ENCODE peak calls at places on chromosomes 3 and 15, in seven cellular contexts. V, H, E, I, Y, N and W are unnamed samples. For H3K9me2, the result is how much of the 10 kb centered on the place peaks cover.

GRCh38 chr3:114718897-114719208 is 425.0 kb downstream of the TIGIT start:
- DNase-seq in V (no peak), Y (no peak), N (no peak), E (no peak), H (no peak), I (no peak), W (no peak)

GRCh38 chr3:130242850-130243569 is 102.5 kb upstream of the COL6A5 start:
- DNase-seq in H (no peak), Y (peak), N (no peak), E (no peak), V (peak), I (peak), W (peak)

GRCh38 chr3:123781571-123782275 is 102.4 kb downstream of the MYLK start:
- DNase-seq in N (no peak), I (no peak), Y (no peak), V (no peak), E (no peak), H (no peak), W (no peak)

GRCh38 chr3:73036694-73037368 is 24.6 kb upstream of the EBLN2 start:
- DNase-seq in N (no peak), Y (no peak), E (no peak), H (no peak), I (no peak), V (no peak), W (peak)

GRCh38 chr3:126550488-126551051 is 8.2 kb downstream of the C3orf22 start:
- DNase-seq in V (no peak), E (no peak), H (no peak), I (no peak), N (peak), Y (no peak), W (no peak)

GRCh38 chr3:23826382-23827061 is 20.8 kb downstream of the UBE2E1 start:
- DNase-seq in V (no peak), Y (no peak), N (no peak), E (no peak), I (no peak), H (peak), W (no peak)

GRCh38 chr15:68241088-68241935 is 11.8 kb upstream of the CLN6 start:
- DNase-seq in Y (no peak), H (peak), V (no peak), I (no peak), E (no peak), N (no peak), W (no peak)

GRCh38 chr3:8509961-8510360 is 8.3 kb downstream of the LMCD1 start:
- DNase-seq in H (no peak), I (no peak), E (peak), Y (no peak), N (no peak), V (no peak), W (peak)

GRCh38 chr15:40856736-40857135 is 12.9 kb downstream of the SPINT1 start:
- DNase-seq in V (no peak), N (no peak), H (no peak), E (no peak), I (no peak), Y (no peak), W (no peak)

GRCh38 chr3:105553851-105554250 is 187.1 kb downstream of the ALCAM start:
- DNase-seq in V (no peak), I (no peak), Y (no peak), E (no peak), H (no peak), N (no peak), W (peak)

GRCh38 chr15:68210821-68211655 is 5.9 kb upstream of the CALML4 start:
- DNase-seq in I (no peak), E (no peak), V (peak), Y (peak), N (peak), H (peak), W (peak)

GRCh38 chr3:105526349-105527111 is 159.8 kb downstream of the ALCAM start:
- DNase-seq in V (no peak), Y (no peak), I (no peak), E (no peak), N (no peak), H (no peak), W (peak)

GRCh38 chr15:49145651-49146609 is 9.5 kb downstream of the COPS2 start:
- DNase-seq in H (peak), I (peak), N (peak), E (peak), V (peak), Y (peak), W (peak)

GRCh38 chr3:177336841-177337430 is 139.7 kb upstream of the TBL1XR1 start:
- DNase-seq in N (no peak), H (no peak), Y (no peak), V (no peak), E (no peak), I (no peak), W (no peak)

GRCh38 chr3:65368866-65369265 is 669.9 kb downstream of the MAGI1 start:
- DNase-seq in E (no peak), V (no peak), H (no peak), N (no peak), I (no peak), Y (no peak), W (no peak)

GRCh38 chr3:187208159-187208558 is 10.9 kb downstream of the RTP1 start:
- DNase-seq in N (no peak), V (no peak), Y (peak), H (no peak), E (no peak), I (no peak), W (peak)

GRCh38 chr15:48954538-48954937 is 9.2 kb downstream of the SHC4 start:
- DNase-seq in N (no peak), V (no peak), Y (no peak), I (no peak), E (no peak), H (peak), W (peak)

GRCh38 chr3:154184582-154184981 is 63.4 kb downstream of the ARHGEF26 start:
- DNase-seq in N (no peak), V (no peak), Y (no peak), H (no peak), I (no peak), E (no peak), W (no peak)

GRCh38 chr3:94225176-94225742 is 162.4 kb downstream of the NSUN3 start:
- DNase-seq in Y (no peak), I (no peak), V (no peak), H (no peak), N (no peak), E (no peak), W (peak)

GRCh38 chr15:65189102-65189740 is 4.1 kb upstream of the CLPX start:
- DNase-seq in H (peak), N (peak), V (peak), I (peak), E (peak), Y (peak), W (peak)

GRCh38 chr3:64612916-64613526 is 74.8 kb downstream of the ADAMTS9 start:
- DNase-seq in N (peak), I (no peak), V (no peak), H (peak), Y (peak), E (no peak), W (no peak)

GRCh38 chr15:91783001-91783400 is 70.5 kb upstream of the SLCO3A1 start:
- DNase-seq in V (no peak), H (no peak), N (no peak), E (no peak), Y (no peak), I (no peak), W (no peak)
- TF ChIP-seq EZH2phosphoT487 in V (no peak), H (no peak), N (no peak), E (no peak), Y (no peak), I (no peak), W (no peak)

GRCh38 chr3:134376786-134377431 is 2.7 kb upstream of the AMOTL2 start:
- DNase-seq in E (no peak), H (no peak), Y (no peak), V (no peak), I (no peak), N (no peak), W (no peak)

GRCh38 chr3:134378818-134379217 is 4.6 kb upstream of the AMOTL2 start:
- DNase-seq in N (no peak), I (no peak), H (no peak), E (no peak), V (no peak), Y (no peak), W (peak)

GRCh38 chr3:134380249-134380648 is 6.0 kb upstream of the AMOTL2 start:
- DNase-seq in H (no peak), Y (no peak), I (no peak), N (no peak), E (no peak), V (peak), W (no peak)

GRCh38 chr3:134377896-134378295 is 3.6 kb upstream of the AMOTL2 start:
- DNase-seq in N (no peak), H (no peak), Y (no peak), V (no peak), E (no peak), I (no peak), W (no peak)

DNA sequence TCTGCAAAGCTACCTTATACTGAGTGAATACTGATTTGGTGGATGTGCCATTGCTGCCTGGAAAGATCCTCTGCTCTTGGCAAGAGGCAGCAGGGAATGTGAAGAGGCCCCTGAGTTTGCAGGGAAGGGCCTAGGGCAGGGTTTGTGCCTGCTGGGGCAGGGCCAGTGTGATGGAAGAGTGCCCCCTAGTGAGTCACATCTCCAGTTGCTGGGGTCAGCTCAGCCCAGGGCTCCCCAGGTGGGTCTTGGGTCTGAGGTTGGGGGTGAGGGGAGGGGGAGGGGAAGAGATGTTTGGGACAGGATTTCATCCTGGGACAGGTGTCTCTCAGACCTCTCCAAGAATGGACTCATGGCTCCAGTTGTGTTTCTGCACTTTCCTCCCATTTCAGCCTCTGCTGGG is 4.1 kb upstream of the AMOTL2 start:
- DNase-seq in Y (peak), V (peak), E (peak), N (peak), H (peak), I (no peak), W (peak)
- TF ChIP-seq CTCF in Y (peak), V (peak), E (peak), N (peak), H (peak), I (peak), W (peak)

GRCh38 chr3:43644443-43644842 is 22.6 kb upstream of the ANO10 start:
- DNase-seq in I (no peak), E (no peak), N (no peak), V (no peak), H (no peak), Y (no peak), W (peak)
- H3K9me2 ChIP-seq in I (under half), E (under half), N (under half), V (under half), H (under half), Y (under half), W (under half)

GRCh38 chr3:17372362-17372761 is 370.1 kb downstream of the TBC1D5 start:
- DNase-seq in N (no peak), I (no peak), Y (no peak), H (no peak), V (no peak), E (no peak), W (no peak)

GRCh38 chr3:17369973-17370372 is 372.5 kb downstream of the TBC1D5 start:
- DNase-seq in E (no peak), N (no peak), I (peak), Y (no peak), V (no peak), H (no peak), W (no peak)

GRCh38 chr3:17373304-17373703 is 369.1 kb downstream of the TBC1D5 start:
- DNase-seq in I (no peak), N (no peak), H (no peak), Y (no peak), E (no peak), V (no peak), W (no peak)

GRCh38 chr3:17372811-17373210 is 369.6 kb downstream of the TBC1D5 start:
- DNase-seq in E (no peak), Y (no peak), H (no peak), N (no peak), V (no peak), I (no peak), W (peak)
- TF ChIP-seq EZH2phosphoT487 in E (no peak), Y (no peak), H (no peak), N (no peak), V (no peak), I (no peak), W (no peak)

GRCh38 chr15:57364282-57365007 is 11.9 kb upstream of the CGNL1 start:
- DNase-seq in I (no peak), E (no peak), N (no peak), V (no peak), Y (no peak), H (peak), W (no peak)
- TF ChIP-seq CTCF in I (no peak), E (peak), N (peak), V (peak), Y (peak), H (peak), W (no peak)

DNA sequence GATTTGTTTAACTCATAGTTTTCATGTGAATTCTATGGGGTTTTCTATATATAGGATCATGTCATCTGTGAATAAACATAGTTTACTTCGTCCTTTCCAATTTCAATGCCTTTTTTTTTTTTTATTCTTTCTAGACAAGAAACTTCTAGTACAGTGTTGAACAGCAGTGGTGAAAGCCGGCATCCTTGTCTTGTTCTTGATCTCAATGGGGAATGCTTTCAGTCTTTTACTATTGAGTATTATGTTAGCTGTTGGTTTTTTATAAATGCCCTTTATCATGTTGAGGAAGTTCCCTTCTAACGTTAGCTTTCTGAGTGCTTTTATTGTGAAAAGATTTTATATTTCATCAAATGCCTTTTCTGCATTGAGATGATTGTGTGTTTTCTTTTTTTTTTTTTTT is 69.0 kb downstream of the SLMAP start:
- DNase-seq in E (no peak), I (no peak), H (no peak), Y (no peak), N (no peak), V (no peak), W (no peak)
- H3K9me2 ChIP-seq in E (under half), I (under half), H (under half), Y (under half), N (under half), V (under half), W (under half)

DNA sequence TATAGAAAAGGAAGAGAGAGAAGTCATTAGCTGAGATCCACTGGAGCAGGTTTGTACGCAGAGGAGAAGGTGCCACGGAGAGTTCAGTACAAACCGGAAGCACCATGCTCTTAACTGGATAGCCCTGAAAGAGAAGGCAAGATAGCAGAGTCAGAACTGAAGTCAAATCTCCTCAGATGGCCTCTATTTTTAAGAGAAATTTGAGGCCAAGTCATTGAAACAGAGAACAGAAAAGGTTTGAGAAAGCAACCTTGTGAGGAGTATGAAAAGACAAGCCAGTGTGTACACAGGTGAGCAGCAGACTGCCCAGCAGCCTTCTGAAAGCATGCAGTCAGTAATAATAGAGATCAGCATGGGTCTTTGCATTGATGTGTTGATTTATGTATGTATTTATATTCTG is 66.1 kb upstream of the SPRED1 start:
- DNase-seq in H (no peak), I (peak), N (no peak), E (no peak), Y (no peak), V (no peak), W (no peak)
- TF ChIP-seq EZH2phosphoT487 in H (no peak), I (no peak), N (no peak), E (no peak), Y (no peak), V (no peak), W (no peak)

DNA sequence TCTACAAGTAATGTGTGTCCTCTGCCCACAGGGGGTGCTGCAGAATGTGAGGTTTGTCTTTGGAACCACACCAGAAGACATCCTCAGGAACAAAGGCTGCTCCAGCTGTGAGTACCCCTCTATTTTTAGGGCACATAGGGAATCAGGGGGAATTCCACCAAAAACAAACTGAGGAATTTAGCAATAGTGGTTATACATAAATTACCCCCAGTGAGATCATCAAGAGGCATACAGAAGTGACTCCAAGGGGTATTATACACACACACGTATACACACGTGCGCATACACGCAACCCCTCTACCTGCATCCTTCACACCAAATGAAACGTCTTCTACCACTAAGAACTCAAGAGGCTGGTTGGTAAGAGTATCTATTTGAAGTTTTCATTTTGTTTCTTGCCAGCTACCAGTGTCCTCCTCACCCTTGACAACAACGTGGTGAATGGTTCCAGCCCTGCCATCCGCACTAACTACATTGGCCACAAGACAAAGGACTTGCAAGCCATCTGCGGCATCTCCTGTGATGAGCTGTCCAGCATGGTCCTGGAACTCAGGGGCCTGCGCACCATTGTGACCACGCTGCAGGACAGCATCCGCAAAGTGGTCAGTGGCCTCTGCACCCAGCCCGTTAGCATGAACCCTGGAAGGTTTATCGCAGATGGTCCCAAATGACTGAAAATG is 2.8 kb downstream of the THBS1 start:
- DNase-seq in I (peak), H (peak), Y (peak), E (no peak), V (no peak), N (peak), W (peak)
- TF ChIP-seq CTCF in I (peak), H (peak), Y (peak), E (peak), V (peak), N (peak), W (peak)

GRCh38 chr15:63628123-63628822 is 31.1 kb downstream of the FBXL22 start:
- DNase-seq in Y (no peak), E (no peak), N (no peak), I (no peak), V (no peak), H (no peak), W (no peak)

GRCh38 chr15:63626955-63627354 is 29.8 kb downstream of the FBXL22 start:
- DNase-seq in V (no peak), E (no peak), N (no peak), H (no peak), Y (no peak), I (peak), W (no peak)

DNA sequence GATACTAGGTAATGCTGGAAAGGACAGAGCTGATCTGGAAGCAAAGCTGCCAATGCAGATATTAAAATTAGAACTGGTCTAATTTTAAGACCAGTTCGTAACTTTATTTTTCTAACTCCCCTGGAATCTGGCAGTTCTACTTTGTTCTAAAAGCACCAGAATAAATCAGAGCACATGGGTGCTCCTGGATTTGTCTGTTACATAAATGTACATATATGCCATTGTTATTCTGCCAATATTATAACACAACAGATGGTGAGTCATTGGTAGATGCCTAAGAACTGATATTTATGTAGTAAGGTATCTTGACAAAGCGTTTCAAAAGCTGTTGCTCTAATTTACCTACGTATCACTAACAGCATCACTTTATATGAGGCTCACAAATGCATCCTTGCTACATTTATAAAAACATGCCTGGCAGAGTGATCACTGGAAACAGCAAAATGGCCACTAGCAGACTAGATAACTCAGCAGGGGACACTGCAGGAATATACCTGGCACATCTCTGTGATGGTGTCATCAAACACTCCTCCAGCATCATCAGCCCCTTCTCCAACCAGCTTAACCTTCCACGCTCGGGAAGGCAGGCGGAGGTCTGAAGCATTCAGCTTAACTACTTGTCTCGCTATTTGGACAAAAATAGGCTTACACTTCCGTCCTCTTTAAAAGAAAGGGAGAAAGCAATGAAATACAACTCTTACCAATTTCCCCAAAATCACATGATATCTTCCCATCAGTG is 26.2 kb downstream of the FBXL22 start:
- DNase-seq in E (no peak), I (no peak), H (no peak), V (no peak), Y (no peak), N (no peak), W (no peak)
- H3K9me2 ChIP-seq in E (under half), I (under half), H (under half), V (under half), Y (under half), N (under half), W (under half)